ENCODE peak calls at places on chromosomes 5 and 9, in four cellular contexts. R is cardiac muscle cell, V is psoas muscle, T is IMR-90. G is an unnamed sample.

GRCh38 chr5:67447732-67448131 is 251.1 kb upstream of the CD180 start:
- DNase-seq in R (no peak), V (no peak), T (no peak), G (no peak)

GRCh38 chr9:1980387-1980786 is 34.8 kb upstream of the SMARCA2 start:
- DNase-seq in R (no peak), V (no peak), T (no peak), G (no peak)

GRCh38 chr5:14123551-14123950 is 19.6 kb upstream of the TRIO start:
- DNase-seq in R (no peak), V (no peak), T (no peak), G (no peak)

GRCh38 chr9:83971485-83971884 is 8.5 kb downstream of the HNRNPK start:
- DNase-seq in R (no peak), V (no peak), T (no peak), G (no peak)

GRCh38 chr5:44002381-44002901 is 386.8 kb downstream of the FGF10 start:
- DNase-seq in R (no peak), V (no peak), T (peak), G (no peak)

GRCh38 chr9:15738011-15738410 is 185.2 kb downstream of the CCDC171 start:
- DNase-seq in R (no peak), V (no peak), T (no peak), G (no peak)

GRCh38 chr5:61919920-61920319 is 386.1 kb upstream of the KIF2A start:
- DNase-seq in R (no peak), V (no peak), T (no peak), G (no peak)

GRCh38 chr5:172897691-172898512 is 61.3 kb upstream of the RPL26L1 start:
- DNase-seq in R (no peak), V (peak), T (peak), G (no peak)

GRCh38 chr5:91794856-91795548 is 411.9 kb upstream of the ARRDC3 start:
- DNase-seq in R (no peak), V (no peak), T (no peak), G (no peak)

GRCh38 chr9:12818431-12819000 is 43.7 kb downstream of the LURAP1L start:
- DNase-seq in R (no peak), V (no peak), T (peak), G (no peak)

GRCh38 chr5:103560826-103561225 is 1.8 kb downstream of the NUDT12 start:
- DNase-seq in R (no peak), V (no peak), T (no peak), G (no peak)

GRCh38 chr9:19925674-19926503 is 137.1 kb upstream of the SLC24A2 start:
- DNase-seq in R (peak), V (peak), T (peak), G (peak)

GRCh38 chr5:60161340-60161934 is 267.9 kb upstream of the PDE4D start:
- DNase-seq in R (peak), V (no peak), T (peak), G (peak)
- TF ChIP-seq CTCF in R (peak), V (no peak), T (peak), G (peak)

DNA sequence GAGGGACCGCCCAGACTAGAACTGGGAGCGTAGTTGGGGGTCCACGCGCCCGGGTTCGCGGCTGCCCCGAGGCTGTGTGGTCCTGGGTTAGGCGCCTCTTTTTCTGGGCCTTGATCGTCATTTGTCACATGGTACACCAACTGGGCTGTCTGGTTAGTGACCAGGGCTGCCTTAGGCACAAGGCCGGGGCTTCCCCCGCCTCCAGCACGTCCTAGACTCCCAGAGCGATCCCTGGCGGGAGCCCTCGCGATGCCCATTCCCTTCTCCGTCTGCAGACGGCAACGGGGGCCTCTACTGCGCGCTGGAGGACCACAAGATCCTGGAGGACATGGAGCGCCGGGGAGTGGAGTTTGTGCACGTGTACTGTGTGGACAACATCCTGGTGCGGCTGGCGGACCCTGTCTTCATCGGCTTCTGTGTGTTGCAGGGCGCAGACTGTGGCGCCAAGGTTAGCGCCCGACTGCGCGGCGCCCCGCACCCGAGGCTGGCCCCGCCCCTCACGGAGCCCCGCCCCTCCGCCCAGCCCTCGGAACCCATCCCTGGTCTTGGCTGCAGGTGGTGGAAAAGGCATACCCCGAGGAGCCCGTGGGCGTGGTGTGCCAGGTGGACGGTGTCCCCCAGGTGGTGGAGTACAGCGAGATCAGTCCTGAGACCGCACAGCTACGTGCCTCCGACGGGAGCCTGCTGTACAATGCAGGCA is 1.5 kb downstream of the UAP1L1 start:
- DNase-seq in R (no peak), V (no peak), T (no peak), G (no peak)
- H3K4me3 ChIP-seq in R (peak), V (no peak), T (peak), G (peak)

DNA sequence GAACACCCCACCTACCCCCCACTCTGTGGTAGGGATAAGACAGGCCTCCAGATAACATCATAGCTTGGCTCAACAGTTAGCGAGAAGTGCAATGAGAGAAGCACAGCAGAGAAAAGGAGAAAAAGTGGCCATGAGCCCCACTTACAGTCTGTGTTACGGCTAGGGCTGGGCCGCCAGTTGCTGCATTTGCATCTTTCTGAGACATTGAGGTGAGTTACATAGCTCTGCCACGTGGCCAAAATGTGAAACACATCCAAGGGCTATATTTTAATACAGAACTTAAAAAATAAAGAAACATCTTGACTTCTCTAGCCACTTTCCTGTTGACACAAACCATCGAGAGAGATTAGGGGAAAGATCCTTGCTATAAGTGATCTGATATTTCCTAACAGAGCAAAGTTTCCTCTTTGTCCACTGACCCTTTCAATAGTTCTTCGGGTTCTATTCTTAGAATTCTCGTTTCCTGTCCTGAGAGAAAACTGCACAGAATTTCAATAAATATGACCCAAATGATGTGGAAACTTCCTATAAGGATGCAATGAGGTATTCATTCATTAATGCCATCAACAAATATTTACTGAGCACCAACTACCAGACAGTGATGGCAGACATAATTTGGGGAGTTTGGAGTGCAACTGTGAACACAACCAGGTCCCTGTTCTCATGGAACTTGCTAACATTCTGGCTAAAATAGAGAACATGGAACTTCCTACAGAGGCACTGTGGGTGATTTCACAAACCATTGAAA is 3.3 kb upstream of the TLE4 start:
- DNase-seq in R (no peak), V (no peak), T (no peak), G (no peak)
- TF ChIP-seq CTCF in R (no peak), V (no peak), T (no peak), G (peak)

DNA sequence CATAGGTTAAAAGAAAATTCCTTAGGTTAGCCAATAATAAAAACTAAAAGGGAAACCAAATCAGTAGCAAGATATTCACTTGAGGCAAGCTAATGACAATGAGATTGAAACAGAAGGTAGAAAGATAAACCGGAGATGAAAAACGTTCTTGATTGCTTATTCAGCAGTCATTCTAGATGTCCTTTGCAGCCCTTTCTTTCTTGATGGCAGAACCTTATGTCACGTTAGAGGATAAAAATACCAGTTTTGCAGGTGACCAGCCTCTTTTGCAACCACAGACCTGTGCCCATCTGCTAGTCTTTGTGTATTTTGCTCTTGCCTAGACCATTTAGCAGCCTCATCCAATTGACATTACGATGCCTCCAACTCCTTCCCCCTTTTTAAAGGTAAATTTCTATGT is 337.8 kb downstream of the DMAC1 start:
- DNase-seq in R (no peak), V (no peak), T (no peak), G (no peak)
- H3K4me3 ChIP-seq in R (no peak), V (no peak), T (no peak), G (no peak)

GRCh38 chr5:170633235-170634041 is 129.6 kb downstream of the KCNIP1 start:
- DNase-seq in R (peak), V (peak), T (peak), G (no peak)
- TF ChIP-seq CTCF in R (no peak), V (no peak), T (no peak), G (no peak)

GRCh38 chr5:157730900-157731271 is 334 bp upstream of the THG1L start:
- DNase-seq in R (no peak), V (no peak), T (no peak), G (no peak)
- H3K4me3 ChIP-seq in R (peak), V (peak), T (peak), G (peak)

GRCh38 chr5:30736642-30737041 is 456.8 kb upstream of the CDH6 start:
- DNase-seq in R (no peak), V (no peak), T (peak), G (no peak)
- TF ChIP-seq CTCF in R (no peak), V (no peak), T (no peak), G (no peak)

GRCh38 chr5:154479944-154480750 is 2.1 kb upstream of the HAND1 start:
- DNase-seq in R (no peak), V (peak), T (no peak), G (no peak)
- H3K4me3 ChIP-seq in R (no peak), V (no peak), T (no peak), G (no peak)